ENCODE peak calls at places on chromosomes 5 and 9, in eight cellular contexts. K is HepG2, N is transverse colon, R is stomach, A is suprapubic skin, Z is SK-N-SH, M is upper lobe of left lung, J is H1. C is an unnamed sample.

GRCh38 chr9:12784461-12785250 is 9.8 kb downstream of the LURAP1L start:
- DNase-seq in K (peak; percentile 96), N (peak; percentile 42), R (peak; percentile 64), A (no peak), Z (no peak), M (no peak), J (no peak), C (peak; percentile 75)

GRCh38 chr5:91754990-91755389 is 371.9 kb upstream of the ARRDC3 start:
- DNase-seq in K (no peak), N (no peak), R (no peak), A (no peak), Z (no peak), M (no peak), J (no peak), C (no peak)

GRCh38 chr9:91151014-91151740 is 210.5 kb downstream of the AUH start:
- DNase-seq in K (no peak), N (no peak), R (no peak), A (no peak), Z (no peak), M (no peak), J (no peak), C (no peak)

GRCh38 chr9:135905380-135906282 is 1.7 kb downstream of the CAMSAP1 start:
- DNase-seq in K (no peak), N (peak; percentile 16), R (peak; percentile 35), A (no peak), Z (no peak), M (peak; percentile 62), J (no peak), C (peak; percentile 54)

GRCh38 chr5:72440207-72440638 is 67.0 kb downstream of the ZNF366 start:
- DNase-seq in K (no peak), N (no peak), R (no peak), A (no peak), Z (no peak), M (no peak), J (no peak), C (no peak)

GRCh38 chr9:27548055-27548741 is 18.6 kb upstream of the MOB3B start:
- DNase-seq in K (no peak), N (no peak), R (no peak), A (no peak), Z (peak; percentile 38), M (no peak), J (no peak), C (no peak)

GRCh38 chr9:96858670-96859069 is 4.4 kb upstream of the ZNF782 start:
- DNase-seq in K (peak; percentile 40), N (no peak), R (no peak), A (no peak), Z (no peak), M (no peak), J (no peak), C (no peak)

GRCh38 chr5:89236900-89237299 is 353.9 kb upstream of the MEF2C start:
- DNase-seq in K (no peak), N (no peak), R (no peak), A (no peak), Z (no peak), M (no peak), J (no peak), C (no peak)

GRCh38 chr9:122218885-122219855 is 9.6 kb downstream of the LHX6 start:
- DNase-seq in K (no peak), N (no peak), R (no peak), A (no peak), Z (peak; percentile 56), M (peak; percentile 68), J (no peak), C (no peak)

DNA sequence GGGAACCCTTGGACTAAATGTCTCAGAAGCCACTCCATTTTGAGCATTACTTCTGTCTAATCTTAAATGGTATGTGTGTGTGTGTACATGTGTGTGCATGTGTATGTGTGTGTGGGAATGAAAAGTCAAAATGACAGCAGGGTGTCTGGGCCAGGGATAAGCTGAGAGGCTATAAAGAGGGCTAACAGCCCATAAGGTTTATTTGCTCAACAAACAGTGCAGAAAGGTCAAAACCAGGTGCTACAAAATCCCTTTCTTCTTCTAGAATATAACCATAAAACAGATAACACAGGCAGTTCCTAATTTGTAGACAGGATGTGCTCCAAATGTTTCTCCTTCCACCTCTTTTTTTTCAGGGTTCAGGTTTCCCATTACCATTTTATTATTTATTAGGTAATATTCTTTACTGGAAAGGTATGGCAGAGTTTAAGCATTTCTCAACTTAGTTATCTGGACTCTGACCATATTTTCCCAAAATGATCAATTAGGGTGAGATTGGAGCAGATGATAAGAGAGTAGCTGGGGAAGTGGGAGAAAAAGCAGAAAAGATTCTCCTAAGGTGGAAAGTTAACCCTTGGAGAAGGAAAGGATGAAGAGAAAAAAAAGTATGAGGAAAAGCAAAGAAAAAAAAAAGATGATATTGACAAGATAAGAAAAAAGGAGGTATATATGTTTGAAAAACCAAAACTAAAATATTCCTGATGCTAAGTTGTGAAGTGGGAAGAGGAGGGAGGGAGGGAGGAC is 35.5 kb downstream of the B4GALT1 start:
- DNase-seq in K (peak; percentile 34), N (no peak), R (no peak), A (no peak), Z (no peak), M (no peak), J (no peak), C (no peak)
- TF ChIP-seq CTCF in K (no peak), N (no peak), R (no peak), A (no peak), Z (no peak), M (no peak), J (no peak), C (no peak)

GRCh38 chr5:43075319-43076293 is 35.5 kb upstream of the ANXA2R start:
- DNase-seq in K (no peak), N (no peak), R (no peak), A (no peak), Z (no peak), M (no peak), J (no peak), C (no peak)
- TF ChIP-seq EP300 in K (no peak), N (no peak), R (no peak), A (no peak), Z (no peak), M (no peak), J (no peak), C (no peak)

GRCh38 chr9:69326261-69326660 is 1.2 kb downstream of the ENTREP1 start:
- DNase-seq in K (no peak), N (no peak), R (no peak), A (no peak), Z (peak; percentile 13), M (no peak), J (no peak), C (no peak)

GRCh38 chr9:69325409-69326212 is 596 bp downstream of the ENTREP1 start:
- DNase-seq in K (no peak), N (peak; percentile 16), R (peak; percentile 45), A (no peak), Z (peak; percentile 70), M (peak; percentile 87), J (no peak), C (no peak)

GRCh38 chr9:69322256-69322655 is 2.8 kb upstream of the ENTREP1 start:
- DNase-seq in K (no peak), N (no peak), R (no peak), A (no peak), Z (no peak), M (no peak), J (no peak), C (no peak)

GRCh38 chr9:69323886-69324285 is 1.1 kb upstream of the ENTREP1 start:
- DNase-seq in K (no peak), N (no peak), R (no peak), A (no peak), Z (no peak), M (no peak), J (no peak), C (no peak)

GRCh38 chr9:69324549-69325401 is at the start of gene ENTREP1:
- DNase-seq in K (no peak), N (peak; percentile 75), R (peak; percentile 83), A (peak; percentile 69), Z (peak; percentile 73), M (peak; percentile 93), J (no peak), C (peak; percentile 78)
- TF ChIP-seq POLR2AphosphoS5 in K (no peak), N (peak; percentile 46), R (peak; percentile 70), A (peak; percentile 30), Z (no peak), M (no peak), J (peak; percentile 69), C (peak; percentile 56)

DNA sequence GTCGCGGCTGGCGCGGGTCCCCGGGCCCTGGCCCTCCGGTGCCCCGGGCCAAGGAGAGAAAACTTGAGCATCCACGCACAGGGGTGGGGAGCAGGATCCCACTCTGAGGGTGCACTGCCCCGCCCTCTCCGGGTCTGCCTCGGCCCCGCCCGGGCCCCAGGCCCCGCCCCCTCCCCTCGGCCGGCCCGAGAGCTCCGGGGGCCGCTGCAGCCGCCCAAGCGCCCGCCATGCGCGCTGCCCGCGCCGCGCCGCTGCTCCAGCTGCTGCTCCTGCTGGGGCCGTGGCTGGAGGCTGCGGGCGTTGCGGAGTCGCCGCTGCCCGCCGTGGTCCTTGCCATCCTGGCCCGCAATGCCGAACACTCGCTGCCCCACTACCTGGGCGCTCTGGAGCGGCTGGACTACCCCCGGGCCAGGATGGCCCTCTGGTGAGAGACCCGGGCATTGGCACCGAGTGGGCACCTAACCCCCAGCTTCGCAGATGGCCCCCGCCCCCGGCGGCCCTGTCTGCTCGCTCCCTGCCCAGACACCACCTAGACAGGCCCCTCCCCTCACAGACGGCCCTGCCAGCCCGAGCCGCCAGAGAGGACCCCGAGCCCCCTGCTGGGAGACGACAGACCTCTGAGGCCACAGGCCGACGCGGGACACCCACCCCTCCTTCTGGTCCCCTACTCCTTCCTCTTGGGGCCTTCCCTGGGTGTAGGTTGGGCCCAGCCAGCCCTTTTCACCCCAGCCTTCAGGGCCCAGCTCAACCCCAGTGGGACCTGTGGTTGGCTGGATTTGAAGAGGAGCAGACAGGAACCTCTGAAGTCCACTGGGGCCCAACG is at the start of gene CERCAM:
- DNase-seq in K (peak; percentile 34), N (peak; percentile 65), R (peak; percentile 55), A (no peak), Z (peak; percentile 95), M (peak; percentile 92), J (no peak), C (peak; percentile 78)
- TF ChIP-seq CTCF in K (peak; percentile 38), N (no peak), R (no peak), A (no peak), Z (peak; percentile 32), M (no peak), J (peak; percentile 10), C (no peak)

GRCh38 chr9:128998462-128998861 is 29.7 kb downstream of the SH3GLB2 start:
- DNase-seq in K (no peak), N (no peak), R (no peak), A (peak; percentile 64), Z (no peak), M (no peak), J (no peak), C (no peak)

GRCh38 chr9:128987800-128988199 is 40.3 kb downstream of the NUP188 start:
- DNase-seq in K (no peak), N (no peak), R (no peak), A (no peak), Z (no peak), M (no peak), J (no peak), C (no peak)

GRCh38 chr9:128995791-128996190 is 32.3 kb downstream of the SH3GLB2 start:
- DNase-seq in K (no peak), N (no peak), R (no peak), A (no peak), Z (no peak), M (no peak), J (no peak), C (peak; percentile 22)

GRCh38 chr9:128992995-128993394 is 35.1 kb downstream of the SH3GLB2 start:
- DNase-seq in K (no peak), N (no peak), R (peak; percentile 51), A (no peak), Z (no peak), M (no peak), J (no peak), C (no peak)
- TF ChIP-seq EP300 in K (no peak), N (no peak), R (no peak), A (no peak), Z (no peak), M (no peak), J (no peak), C (no peak)